ENCODE peak calls at places on chromosome 15, in seven cellular contexts. I, S, H, Q, D, X and B are unnamed samples.

GRCh38 chr15:66066005-66066404 is 187.5 kb downstream of the MEGF11 start:
- DNase-seq in X (no peak), D (no peak), I (no peak), H (no peak), S (no peak), Q (no peak), B (no peak)

GRCh38 chr15:70505971-70506887 is 257.1 kb downstream of the UACA start:
- DNase-seq in D (no peak), X (no peak), I (no peak), Q (peak; percentile 80), S (no peak), H (no peak), B (no peak)

GRCh38 chr15:66253643-66254363 is at the start of gene MEGF11:
- DNase-seq in I (peak; percentile 83), D (no peak), S (peak; percentile 28), Q (peak; percentile 92), H (no peak), X (no peak), B (peak; percentile 16)

GRCh38 chr15:40306371-40306770 is 1.4 kb downstream of the PLCB2 start:
- DNase-seq in X (no peak), S (no peak), D (no peak), I (no peak), H (no peak), Q (no peak), B (no peak)

GRCh38 chr15:95839367-95839782 is 491.1 kb upstream of the NR2F2 start:
- DNase-seq in I (no peak), Q (no peak), X (no peak), S (no peak), D (no peak), H (no peak), B (no peak)

GRCh38 chr15:63362196-63362595 is 19.4 kb downstream of the CA12 start:
- DNase-seq in X (no peak), H (no peak), I (no peak), Q (peak; percentile 66), D (no peak), S (no peak), B (no peak)

GRCh38 chr15:77181305-77182074 is 110.6 kb upstream of the TSPAN3 start:
- DNase-seq in X (peak; percentile 77), I (no peak), D (no peak), H (peak; percentile 34), S (no peak), Q (no peak), B (no peak)

GRCh38 chr15:81950841-81951414 is 94.9 kb downstream of the MEX3B start:
- DNase-seq in S (peak; percentile 75), I (no peak), X (no peak), Q (peak; percentile 85), H (no peak), D (no peak), B (no peak)